ENCODE peak calls at places on chromosomes 3 and 15, in eight cellular contexts. One of them, this sample, is unnamed.

GRCh38 chr15:51094606-51095569 is at the start of gene TNFAIP8L3:
- ATAC-seq in A549: peak
- ATAC-seq in heart left ventricle: peak
- ATAC-seq in IMR-90: peak
- ATAC-seq in body of pancreas: peak
- ATAC-seq in HepG2: peak
- ATAC-seq in HCT116: peak
- ATAC-seq in upper lobe of left lung: peak
- ATAC-seq in this sample: peak

GRCh38 chr15:85826756-85827515 is 32.2 kb upstream of the KLHL25 start:
- ATAC-seq in A549: no peak
- ATAC-seq in heart left ventricle: no peak
- ATAC-seq in IMR-90: no peak
- ATAC-seq in body of pancreas: no peak
- ATAC-seq in HepG2: no peak
- ATAC-seq in HCT116: no peak
- ATAC-seq in upper lobe of left lung: no peak
- ATAC-seq in this sample: no peak

GRCh38 chr3:8524249-8524648 is 22.6 kb downstream of the LMCD1 start:
- ATAC-seq in A549: no peak
- ATAC-seq in heart left ventricle: no peak
- ATAC-seq in IMR-90: no peak
- ATAC-seq in body of pancreas: no peak
- ATAC-seq in HepG2: no peak
- ATAC-seq in HCT116: no peak
- ATAC-seq in upper lobe of left lung: no peak
- ATAC-seq in this sample: no peak

GRCh38 chr3:71083726-71084131 is 499.8 kb downstream of the FOXP1 start:
- ATAC-seq in A549: no peak
- ATAC-seq in heart left ventricle: no peak
- ATAC-seq in IMR-90: no peak
- ATAC-seq in body of pancreas: no peak
- ATAC-seq in HepG2: peak
- ATAC-seq in HCT116: no peak
- ATAC-seq in upper lobe of left lung: no peak
- ATAC-seq in this sample: peak

GRCh38 chr3:193490989-193491388 is 63.7 kb downstream of the ATP13A4 start:
- ATAC-seq in A549: no peak
- ATAC-seq in heart left ventricle: no peak
- ATAC-seq in IMR-90: no peak
- ATAC-seq in body of pancreas: peak
- ATAC-seq in HepG2: no peak
- ATAC-seq in HCT116: no peak
- ATAC-seq in upper lobe of left lung: no peak
- ATAC-seq in this sample: no peak

GRCh38 chr3:194369522-194370279 is at the start of gene LRRC15:
- ATAC-seq in A549: peak
- ATAC-seq in heart left ventricle: peak
- ATAC-seq in IMR-90: peak
- ATAC-seq in body of pancreas: peak
- ATAC-seq in HepG2: peak
- ATAC-seq in HCT116: peak
- ATAC-seq in upper lobe of left lung: peak
- ATAC-seq in this sample: peak

GRCh38 chr3:124885466-124886167 is 1.5 kb downstream of the ITGB5 start:
- ATAC-seq in A549: peak
- ATAC-seq in heart left ventricle: no peak
- ATAC-seq in IMR-90: no peak
- ATAC-seq in body of pancreas: no peak
- ATAC-seq in HepG2: no peak
- ATAC-seq in HCT116: no peak
- ATAC-seq in upper lobe of left lung: no peak
- ATAC-seq in this sample: no peak

GRCh38 chr3:197331131-197331530 is 32.7 kb upstream of the DLG1 start:
- ATAC-seq in A549: peak
- ATAC-seq in heart left ventricle: no peak
- ATAC-seq in IMR-90: no peak
- ATAC-seq in body of pancreas: no peak
- ATAC-seq in HepG2: peak
- ATAC-seq in HCT116: peak
- ATAC-seq in upper lobe of left lung: no peak
- ATAC-seq in this sample: no peak

GRCh38 chr3:54240319-54240718 is 118.0 kb downstream of the CACNA2D3 start:
- ATAC-seq in A549: no peak
- ATAC-seq in heart left ventricle: no peak
- ATAC-seq in IMR-90: no peak
- ATAC-seq in body of pancreas: no peak
- ATAC-seq in HepG2: no peak
- ATAC-seq in HCT116: no peak
- ATAC-seq in upper lobe of left lung: no peak
- ATAC-seq in this sample: no peak

GRCh38 chr15:92069308-92070244 is 216.1 kb downstream of the SLCO3A1 start:
- ATAC-seq in A549: peak
- ATAC-seq in heart left ventricle: peak
- ATAC-seq in IMR-90: peak
- ATAC-seq in body of pancreas: peak
- ATAC-seq in HepG2: no peak
- ATAC-seq in HCT116: peak
- ATAC-seq in upper lobe of left lung: peak
- ATAC-seq in this sample: peak

GRCh38 chr15:66102563-66103292 is 150.8 kb downstream of the MEGF11 start:
- ATAC-seq in A549: no peak
- ATAC-seq in heart left ventricle: peak
- ATAC-seq in IMR-90: no peak
- ATAC-seq in body of pancreas: peak
- ATAC-seq in HepG2: no peak
- ATAC-seq in HCT116: no peak
- ATAC-seq in upper lobe of left lung: no peak
- ATAC-seq in this sample: no peak

GRCh38 chr15:25766421-25766820 is 96.7 kb downstream of the ATP10A start:
- ATAC-seq in A549: no peak
- ATAC-seq in heart left ventricle: no peak
- ATAC-seq in IMR-90: no peak
- ATAC-seq in body of pancreas: no peak
- ATAC-seq in HepG2: no peak
- ATAC-seq in HCT116: no peak
- ATAC-seq in upper lobe of left lung: no peak
- ATAC-seq in this sample: no peak

GRCh38 chr3:192727032-192727847 is at the start of gene FGF12:
- ATAC-seq in A549: peak
- ATAC-seq in heart left ventricle: peak
- ATAC-seq in IMR-90: no peak
- ATAC-seq in body of pancreas: peak
- ATAC-seq in HepG2: no peak
- ATAC-seq in HCT116: no peak
- ATAC-seq in upper lobe of left lung: peak
- ATAC-seq in this sample: peak

GRCh38 chr3:107644631-107645030 is 121.9 kb downstream of the BBX start:
- ATAC-seq in A549: no peak
- ATAC-seq in heart left ventricle: no peak
- ATAC-seq in IMR-90: no peak
- ATAC-seq in body of pancreas: no peak
- ATAC-seq in HepG2: no peak
- ATAC-seq in HCT116: no peak
- ATAC-seq in upper lobe of left lung: no peak
- ATAC-seq in this sample: no peak

GRCh38 chr3:144098691-144099090 is 127.1 kb downstream of the DIPK2A start:
- ATAC-seq in A549: no peak
- ATAC-seq in heart left ventricle: no peak
- ATAC-seq in IMR-90: no peak
- ATAC-seq in body of pancreas: no peak
- ATAC-seq in HepG2: no peak
- ATAC-seq in HCT116: no peak
- ATAC-seq in upper lobe of left lung: no peak
- ATAC-seq in this sample: no peak

GRCh38 chr15:48427479-48427878 is 96.2 kb downstream of the DUT start:
- ATAC-seq in A549: no peak
- ATAC-seq in heart left ventricle: no peak
- ATAC-seq in IMR-90: no peak
- ATAC-seq in body of pancreas: no peak
- ATAC-seq in HepG2: no peak
- ATAC-seq in HCT116: peak
- ATAC-seq in upper lobe of left lung: no peak
- ATAC-seq in this sample: no peak

GRCh38 chr15:87287156-87287555 is 969.4 kb downstream of the NTRK3 start:
- ATAC-seq in A549: no peak
- ATAC-seq in heart left ventricle: no peak
- ATAC-seq in IMR-90: no peak
- ATAC-seq in body of pancreas: no peak
- ATAC-seq in HepG2: no peak
- ATAC-seq in HCT116: no peak
- ATAC-seq in upper lobe of left lung: no peak
- ATAC-seq in this sample: no peak

GRCh38 chr3:39533226-39533625 is 65.7 kb downstream of the MOBP start:
- ATAC-seq in A549: no peak
- ATAC-seq in heart left ventricle: no peak
- ATAC-seq in IMR-90: no peak
- ATAC-seq in body of pancreas: no peak
- ATAC-seq in HepG2: no peak
- ATAC-seq in HCT116: no peak
- ATAC-seq in upper lobe of left lung: no peak
- ATAC-seq in this sample: no peak

DNA sequence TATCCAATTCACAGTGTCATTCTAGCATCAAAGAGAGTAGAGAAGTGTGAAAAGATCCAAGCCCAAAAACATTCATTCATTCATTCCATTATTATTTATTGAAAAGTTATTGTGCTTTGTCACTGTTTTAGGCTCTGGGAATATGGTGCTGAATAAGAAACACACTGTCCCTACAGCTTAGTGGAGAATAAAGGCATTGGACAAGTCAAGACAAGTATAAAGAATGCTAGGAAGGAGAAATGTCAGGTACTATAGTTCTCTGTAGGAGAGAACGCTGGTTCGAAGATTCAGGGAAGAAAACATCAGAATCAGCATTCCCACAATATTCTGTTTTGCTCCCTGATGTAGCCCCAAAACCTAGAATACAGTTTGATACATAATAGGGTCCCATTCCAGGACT is 128.8 kb upstream of the CHRM5 start:
- ATAC-seq in A549: no peak
- ATAC-seq in heart left ventricle: no peak
- ATAC-seq in IMR-90: no peak
- ATAC-seq in body of pancreas: no peak
- ATAC-seq in HepG2: no peak
- ATAC-seq in HCT116: no peak
- ATAC-seq in upper lobe of left lung: no peak
- ATAC-seq in this sample: no peak
- TF ChIP-seq POLR2A in A549: no peak
- TF ChIP-seq POLR2A in heart left ventricle: no peak
- TF ChIP-seq POLR2A in IMR-90: no peak
- TF ChIP-seq POLR2A in body of pancreas: no peak
- TF ChIP-seq POLR2A in HepG2: no peak
- TF ChIP-seq POLR2A in HCT116: no peak
- TF ChIP-seq POLR2A in upper lobe of left lung: no peak
- TF ChIP-seq POLR2A in this sample: no peak

GRCh38 chr3:184336484-184337230 is 743 bp upstream of the FAM131A start:
- ATAC-seq in A549: peak
- ATAC-seq in heart left ventricle: peak
- ATAC-seq in IMR-90: peak
- ATAC-seq in body of pancreas: peak
- ATAC-seq in HepG2: peak
- ATAC-seq in HCT116: peak
- ATAC-seq in upper lobe of left lung: peak
- ATAC-seq in this sample: peak
- TF ChIP-seq POLR2A in A549: no peak
- TF ChIP-seq POLR2A in heart left ventricle: no peak
- TF ChIP-seq POLR2A in IMR-90: peak
- TF ChIP-seq POLR2A in body of pancreas: no peak
- TF ChIP-seq POLR2A in HepG2: no peak
- TF ChIP-seq POLR2A in HCT116: no peak
- TF ChIP-seq POLR2A in upper lobe of left lung: no peak
- TF ChIP-seq POLR2A in this sample: no peak

GRCh38 chr3:188950006-188950405 is 221.8 kb upstream of the TPRG1 start:
- ATAC-seq in A549: no peak
- ATAC-seq in heart left ventricle: no peak
- ATAC-seq in IMR-90: no peak
- ATAC-seq in body of pancreas: no peak
- ATAC-seq in HepG2: no peak
- ATAC-seq in HCT116: no peak
- ATAC-seq in upper lobe of left lung: no peak
- ATAC-seq in this sample: no peak
- TF ChIP-seq POLR2A in A549: no peak
- TF ChIP-seq POLR2A in heart left ventricle: no peak
- TF ChIP-seq POLR2A in IMR-90: no peak
- TF ChIP-seq POLR2A in body of pancreas: no peak
- TF ChIP-seq POLR2A in HepG2: no peak
- TF ChIP-seq POLR2A in HCT116: no peak
- TF ChIP-seq POLR2A in upper lobe of left lung: no peak
- TF ChIP-seq POLR2A in this sample: no peak

GRCh38 chr15:42623951-42624350 is 48.5 kb downstream of the STARD9 start:
- ATAC-seq in A549: no peak
- ATAC-seq in heart left ventricle: no peak
- ATAC-seq in IMR-90: no peak
- ATAC-seq in body of pancreas: no peak
- ATAC-seq in HepG2: no peak
- ATAC-seq in HCT116: no peak
- ATAC-seq in upper lobe of left lung: no peak
- ATAC-seq in this sample: no peak

GRCh38 chr15:42621386-42621785 is 46.0 kb downstream of the STARD9 start:
- ATAC-seq in A549: no peak
- ATAC-seq in heart left ventricle: no peak
- ATAC-seq in IMR-90: no peak
- ATAC-seq in body of pancreas: no peak
- ATAC-seq in HepG2: no peak
- ATAC-seq in HCT116: no peak
- ATAC-seq in upper lobe of left lung: no peak
- ATAC-seq in this sample: no peak

GRCh38 chr15:42616107-42616506 is 40.7 kb downstream of the STARD9 start:
- ATAC-seq in A549: no peak
- ATAC-seq in heart left ventricle: no peak
- ATAC-seq in IMR-90: no peak
- ATAC-seq in body of pancreas: no peak
- ATAC-seq in HepG2: no peak
- ATAC-seq in HCT116: no peak
- ATAC-seq in upper lobe of left lung: no peak
- ATAC-seq in this sample: no peak

GRCh38 chr15:42622328-42622925 is 47.0 kb downstream of the STARD9 start:
- ATAC-seq in A549: no peak
- ATAC-seq in heart left ventricle: no peak
- ATAC-seq in IMR-90: no peak
- ATAC-seq in body of pancreas: no peak
- ATAC-seq in HepG2: peak
- ATAC-seq in HCT116: no peak
- ATAC-seq in upper lobe of left lung: no peak
- ATAC-seq in this sample: no peak

DNA sequence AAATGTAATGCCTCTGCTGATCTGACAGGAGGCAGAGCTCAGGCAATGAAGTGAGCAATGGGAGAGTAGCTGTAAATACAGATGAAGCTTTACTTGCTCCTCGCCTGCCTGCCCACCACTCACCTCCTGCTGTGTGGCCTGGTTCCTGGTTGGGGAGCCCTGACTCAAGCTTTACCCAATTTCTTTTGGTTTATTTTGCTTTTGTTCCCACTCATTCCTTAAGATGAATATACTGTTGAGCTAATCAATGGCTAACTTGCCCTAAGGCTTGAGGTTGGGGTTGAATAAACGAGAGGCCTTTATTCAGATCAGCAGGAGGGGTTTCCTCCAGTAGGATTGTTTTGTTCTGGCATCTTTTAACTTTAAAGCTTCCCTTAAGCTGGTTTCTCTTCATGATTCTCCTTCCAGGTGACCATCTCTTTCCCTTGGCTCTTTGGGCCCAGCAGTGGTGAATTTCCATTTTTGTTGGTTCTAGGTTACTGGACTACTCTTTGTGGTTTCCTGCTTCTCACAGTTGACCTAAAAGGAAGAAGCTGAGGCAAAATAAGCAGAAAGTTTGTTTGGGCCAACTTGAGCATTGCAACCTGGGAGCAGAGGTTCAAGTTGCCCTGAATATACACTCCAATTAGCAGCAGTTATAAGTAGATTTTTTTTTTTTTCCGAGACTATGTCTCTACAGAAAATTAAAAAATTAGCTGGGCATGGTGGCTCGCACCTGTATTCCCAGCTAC is 44.4 kb downstream of the STARD9 start:
- ATAC-seq in A549: no peak
- ATAC-seq in heart left ventricle: no peak
- ATAC-seq in IMR-90: no peak
- ATAC-seq in body of pancreas: no peak
- ATAC-seq in HepG2: no peak
- ATAC-seq in HCT116: no peak
- ATAC-seq in upper lobe of left lung: no peak
- ATAC-seq in this sample: no peak
- TF ChIP-seq POLR2A in A549: no peak
- TF ChIP-seq POLR2A in heart left ventricle: no peak
- TF ChIP-seq POLR2A in IMR-90: no peak
- TF ChIP-seq POLR2A in body of pancreas: no peak
- TF ChIP-seq POLR2A in HepG2: no peak
- TF ChIP-seq POLR2A in HCT116: no peak
- TF ChIP-seq POLR2A in upper lobe of left lung: no peak
- TF ChIP-seq POLR2A in this sample: no peak